ENCODE peak calls at places on chromosomes 7 and 10, in eight cellular contexts. Q, G, Z, Y, O, X, W and N are unnamed samples.

GRCh38 chr7:55018361-55019328 is at the start of gene EGFR:
- DNase-seq in Q (peak), G (no peak), Z (peak), Y (peak), O (peak), X (peak), W (peak), N (peak)

GRCh38 chr7:140160308-140160707 is 16.5 kb downstream of the KDM7A start:
- DNase-seq in Q (no peak), G (no peak), Z (no peak), Y (no peak), O (no peak), X (no peak), W (no peak), N (no peak)

GRCh38 chr7:98034044-98035035 is 44.3 kb upstream of the OCM2 start:
- DNase-seq in Q (no peak), G (no peak), Z (no peak), Y (no peak), O (no peak), X (peak), W (no peak), N (no peak)

GRCh38 chr10:16192337-16192736 is 244.5 kb upstream of the PTER start:
- DNase-seq in Q (no peak), G (no peak), Z (no peak), Y (no peak), O (no peak), X (no peak), W (no peak), N (no peak)

GRCh38 chr10:100021322-100021721 is 11.6 kb upstream of the DNMBP start:
- DNase-seq in Q (no peak), G (no peak), Z (no peak), Y (no peak), O (no peak), X (no peak), W (no peak), N (no peak)

GRCh38 chr7:1352656-1353286 is 106.5 kb downstream of the MICALL2 start:
- DNase-seq in Q (no peak), G (no peak), Z (no peak), Y (no peak), O (no peak), X (no peak), W (no peak), N (no peak)

GRCh38 chr10:3424102-3424803 is 251.7 kb upstream of the PITRM1 start:
- DNase-seq in Q (no peak), G (no peak), Z (peak), Y (no peak), O (peak), X (peak), W (peak), N (peak)

GRCh38 chr10:69650589-69651261 is 20.7 kb downstream of the FAM241B start:
- DNase-seq in Q (no peak), G (no peak), Z (no peak), Y (no peak), O (no peak), X (no peak), W (no peak), N (no peak)

GRCh38 chr7:54878339-54878738 is 119.3 kb upstream of the SEC61G start:
- DNase-seq in Q (no peak), G (no peak), Z (peak), Y (no peak), O (no peak), X (no peak), W (no peak), N (no peak)

GRCh38 chr7:82050134-82050533 is 280.3 kb upstream of the HGF start:
- DNase-seq in Q (peak), G (no peak), Z (peak), Y (peak), O (no peak), X (no peak), W (no peak), N (peak)

GRCh38 chr7:5232485-5232837 is 42.4 kb downstream of the WIPI2 start:
- DNase-seq in Q (no peak), G (no peak), Z (no peak), Y (no peak), O (no peak), X (no peak), W (no peak), N (no peak)

GRCh38 chr10:94293344-94293743 is 69.4 kb downstream of the NOC3L start:
- DNase-seq in Q (no peak), G (no peak), Z (peak), Y (peak), O (no peak), X (no peak), W (no peak), N (peak)

GRCh38 chr7:130368347-130368746 is 11.9 kb upstream of the CPA1 start:
- DNase-seq in Q (no peak), G (no peak), Z (no peak), Y (no peak), O (no peak), X (no peak), W (no peak), N (no peak)

GRCh38 chr7:90520484-90520883 is 51.0 kb downstream of the PTTG1IP2 start:
- DNase-seq in Q (no peak), G (no peak), Z (peak), Y (peak), O (no peak), X (no peak), W (no peak), N (peak)

GRCh38 chr10:5858811-5859210 is 30.9 kb downstream of the ANKRD16 start:
- DNase-seq in Q (no peak), G (no peak), Z (no peak), Y (no peak), O (no peak), X (no peak), W (no peak), N (no peak)

GRCh38 chr7:118575393-118575948 is 351.0 kb downstream of the ANKRD7 start:
- DNase-seq in Q (no peak), G (no peak), Z (no peak), Y (no peak), O (no peak), X (no peak), W (no peak), N (peak)

GRCh38 chr10:133182190-133182589 is 22.2 kb downstream of the KNDC1 start:
- DNase-seq in Q (no peak), G (no peak), Z (no peak), Y (no peak), O (no peak), X (no peak), W (no peak), N (no peak)

GRCh38 chr7:150511039-150511438 is 3.6 kb upstream of the GIMAP7 start:
- DNase-seq in Q (no peak), G (no peak), Z (no peak), Y (no peak), O (no peak), X (no peak), W (no peak), N (no peak)

GRCh38 chr7:17139081-17139480 is 159.4 kb upstream of the AHR start:
- DNase-seq in Q (no peak), G (no peak), Z (no peak), Y (no peak), O (no peak), X (no peak), W (no peak), N (no peak)

GRCh38 chr7:50304158-50304910 is at the start of gene IKZF1:
- DNase-seq in Q (no peak), G (peak), Z (peak), Y (no peak), O (peak), X (no peak), W (peak), N (no peak)

GRCh38 chr7:77266162-77266807 is 66.7 kb upstream of the FGL2 start:
- DNase-seq in Q (no peak), G (no peak), Z (no peak), Y (no peak), O (no peak), X (no peak), W (no peak), N (no peak)

GRCh38 chr7:106022193-106022821 is 59.2 kb downstream of the CDHR3 start:
- DNase-seq in Q (no peak), G (peak), Z (no peak), Y (no peak), O (no peak), X (no peak), W (no peak), N (no peak)

GRCh38 chr10:69092959-69093850 is 5.3 kb downstream of the SRGN start:
- DNase-seq in Q (peak), G (peak), Z (peak), Y (peak), O (peak), X (peak), W (peak), N (peak)

GRCh38 chr10:129459762-129460539 is 7.1 kb upstream of the MGMT start:
- DNase-seq in Q (no peak), G (no peak), Z (no peak), Y (peak), O (no peak), X (no peak), W (no peak), N (no peak)

GRCh38 chr10:124296813-124297788 is 121.6 kb downstream of the OAT start:
- DNase-seq in Q (no peak), G (no peak), Z (no peak), Y (no peak), O (no peak), X (no peak), W (no peak), N (no peak)

GRCh38 chr10:18008989-18009388 is 57.3 kb downstream of the SLC39A12 start:
- DNase-seq in Q (no peak), G (no peak), Z (peak), Y (no peak), O (no peak), X (no peak), W (no peak), N (no peak)
- H3K4me3 ChIP-seq in Q (no peak), G (no peak), Z (no peak), Y (no peak), O (no peak), X (no peak), W (no peak), N (no peak)

DNA sequence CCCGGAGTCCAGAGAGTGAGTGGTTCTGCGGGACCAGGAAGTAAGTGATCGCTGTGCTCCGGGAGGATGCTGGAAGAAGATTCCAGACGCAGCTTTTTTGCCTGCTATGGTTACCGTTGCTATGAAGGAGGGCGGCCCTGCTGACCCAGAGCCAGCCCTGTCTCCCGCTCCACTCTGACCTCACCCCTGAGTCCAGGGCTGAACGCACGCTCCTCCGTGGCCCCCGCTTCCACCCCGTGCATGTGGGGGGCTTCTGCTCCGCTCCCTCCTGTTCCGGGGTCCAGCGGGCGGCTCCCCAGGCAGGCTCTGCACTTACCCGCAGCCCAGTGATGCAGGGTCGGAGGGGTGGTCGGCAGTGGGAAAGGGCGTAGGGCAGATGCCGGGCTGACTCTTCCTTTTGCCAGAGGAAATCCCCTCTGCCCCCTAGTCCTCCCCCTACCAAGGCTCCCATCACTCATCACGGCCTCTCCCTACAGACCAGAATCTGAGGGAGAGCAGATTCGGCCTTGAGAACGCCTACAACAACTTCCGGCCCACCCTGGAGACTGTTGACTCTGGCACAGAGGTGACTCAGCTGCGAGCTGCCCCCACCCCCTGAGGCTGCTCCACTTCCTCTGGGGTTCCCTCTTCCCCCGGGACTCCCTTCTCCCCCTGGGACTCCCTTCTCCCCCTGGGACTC is 2.6 kb upstream of the MUC17 start:
- DNase-seq in Q (peak), G (peak), Z (peak), Y (peak), O (peak), X (peak), W (peak), N (peak)
- H3K4me3 ChIP-seq in Q (peak), G (peak), Z (peak), Y (peak), O (peak), X (peak), W (peak), N (peak)

GRCh38 chr10:126722726-126723125 is 52.2 kb upstream of the C10orf90 start:
- DNase-seq in Q (no peak), G (no peak), Z (no peak), Y (no peak), O (no peak), X (no peak), W (no peak), N (no peak)

GRCh38 chr10:126723226-126723625 is 52.7 kb upstream of the C10orf90 start:
- DNase-seq in Q (no peak), G (no peak), Z (no peak), Y (no peak), O (no peak), X (no peak), W (no peak), N (no peak)
- H3K4me3 ChIP-seq in Q (no peak), G (no peak), Z (no peak), Y (no peak), O (no peak), X (no peak), W (no peak), N (no peak)

DNA sequence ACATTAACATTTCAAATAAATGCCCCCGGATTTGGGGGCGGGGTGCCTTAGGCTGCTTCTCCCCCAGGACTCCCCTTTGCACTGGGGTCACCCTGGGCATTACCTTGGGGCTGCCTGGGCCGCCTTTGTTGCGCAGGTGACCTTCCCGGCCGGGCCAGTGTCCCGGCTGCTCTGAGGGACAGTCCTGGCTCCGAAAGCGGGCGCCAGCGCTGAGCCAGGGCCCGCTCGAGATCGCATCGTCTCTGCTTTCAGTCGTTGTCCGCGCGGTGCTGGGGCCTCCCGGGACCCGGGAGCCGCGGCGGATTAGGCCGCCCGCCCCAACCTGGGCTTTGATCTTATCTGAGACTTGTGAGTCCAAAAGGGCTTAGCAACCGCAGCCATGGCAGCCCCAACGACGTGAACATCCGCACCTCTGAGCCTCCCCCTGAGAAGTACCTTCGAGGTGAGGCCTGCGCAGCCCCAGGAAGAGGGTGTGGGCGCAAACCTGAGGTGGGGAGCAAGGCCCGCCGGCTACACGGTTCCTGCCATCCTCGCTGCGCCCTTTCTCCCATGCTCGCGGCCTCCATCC is 14.8 kb upstream of the WAPL start:
- DNase-seq in Q (no peak), G (peak), Z (no peak), Y (no peak), O (peak), X (no peak), W (no peak), N (no peak)
- H3K4me3 ChIP-seq in Q (no peak), G (peak), Z (no peak), Y (no peak), O (peak), X (no peak), W (peak), N (no peak)

GRCh38 chr10:27699778-27700177 is 45.8 kb downstream of the MKX start:
- DNase-seq in Q (no peak), G (no peak), Z (no peak), Y (peak), O (no peak), X (no peak), W (no peak), N (no peak)
- H3K4me3 ChIP-seq in Q (no peak), G (no peak), Z (no peak), Y (no peak), O (no peak), X (no peak), W (no peak), N (no peak)

DNA sequence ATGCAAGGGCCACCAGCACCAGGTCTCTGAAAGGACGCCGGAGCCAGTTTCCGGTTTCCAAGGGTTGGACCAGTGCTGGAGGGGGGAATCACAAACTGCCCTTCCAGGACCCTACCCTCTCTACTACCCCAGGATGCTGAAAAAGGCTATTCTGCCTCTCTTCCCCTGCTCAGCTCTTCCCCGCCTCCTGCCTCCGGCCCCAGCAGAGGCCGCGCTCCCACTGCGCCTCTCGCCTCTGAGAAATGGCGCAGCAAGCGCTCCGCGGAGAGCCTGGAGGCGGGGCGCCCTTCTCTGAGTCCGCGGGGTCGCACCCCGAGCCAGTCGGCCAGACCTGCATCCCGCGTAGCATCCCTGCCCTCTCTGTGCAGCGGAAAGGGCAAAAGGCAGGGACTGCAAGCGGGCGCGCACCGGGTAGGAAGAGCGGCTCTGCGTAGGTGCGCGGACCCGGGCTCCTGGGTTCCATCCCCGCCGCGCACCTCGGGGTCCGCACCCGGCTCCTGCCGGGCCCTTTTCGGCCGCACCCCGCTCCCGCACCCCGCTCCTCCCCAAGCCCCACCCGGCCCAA is 476 bp upstream of the RET start:
- DNase-seq in Q (no peak), G (no peak), Z (peak), Y (no peak), O (peak), X (peak), W (no peak), N (no peak)
- H3K4me3 ChIP-seq in Q (peak), G (no peak), Z (peak), Y (no peak), O (peak), X (peak), W (peak), N (peak)

GRCh38 chr7:6479067-6479466 is 31.3 kb upstream of the DAGLB start:
- DNase-seq in Q (no peak), G (peak), Z (no peak), Y (no peak), O (no peak), X (no peak), W (no peak), N (no peak)
- H3K4me3 ChIP-seq in Q (no peak), G (no peak), Z (no peak), Y (no peak), O (no peak), X (no peak), W (no peak), N (no peak)

DNA sequence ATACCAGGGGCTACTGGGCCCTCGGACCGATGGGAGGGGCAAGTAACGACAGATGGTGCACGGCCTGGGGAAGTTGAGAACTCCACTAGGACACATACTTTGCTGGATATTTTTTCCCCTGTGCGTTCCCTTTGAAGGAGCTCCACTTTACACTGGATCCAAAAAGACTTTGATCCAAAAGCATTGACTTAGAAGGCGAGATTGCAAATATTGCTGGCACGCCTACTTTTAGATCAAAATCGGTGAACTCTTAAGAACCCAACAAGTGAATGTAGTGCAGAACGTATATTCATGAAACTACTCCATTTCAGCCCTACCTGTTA is 436 bp upstream of the SLC25A13 start:
- DNase-seq in Q (no peak), G (no peak), Z (no peak), Y (no peak), O (no peak), X (no peak), W (no peak), N (no peak)
- H3K4me3 ChIP-seq in Q (peak), G (peak), Z (peak), Y (peak), O (peak), X (peak), W (peak), N (peak)

DNA sequence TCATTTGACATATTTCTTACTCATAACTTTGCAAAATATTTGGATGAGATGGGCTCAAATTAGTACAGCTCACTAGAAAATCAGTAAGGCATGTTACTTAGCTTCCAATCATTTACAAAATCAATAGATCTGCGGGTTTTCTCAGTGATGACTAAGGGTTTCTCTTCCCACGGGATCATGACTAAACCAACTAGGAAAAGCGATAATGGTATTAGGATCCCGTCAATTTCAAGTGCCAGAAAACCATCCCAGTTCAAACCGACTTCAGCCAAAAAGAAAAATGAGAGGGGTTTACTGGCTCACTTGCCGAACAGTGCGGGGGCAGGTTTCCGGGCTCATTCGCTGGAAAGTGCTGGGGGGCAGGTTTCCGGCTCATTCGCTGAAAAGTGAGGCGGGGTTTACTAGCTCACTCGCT is 62.1 kb upstream of the LYZL2 start:
- DNase-seq in Q (peak), G (no peak), Z (no peak), Y (peak), O (no peak), X (no peak), W (no peak), N (peak)
- H3K4me3 ChIP-seq in Q (peak), G (no peak), Z (no peak), Y (peak), O (no peak), X (no peak), W (no peak), N (no peak)